ENCODE peak calls at places on chromosomes 12 and 14, in six cellular contexts. Z, V, X, G, U and R are unnamed samples.
A peak's percentile ranks its signal among the peaks of the same experiment; 100 is the strongest.

GRCh38 chr14:103315368-103315911 is 18.6 kb upstream of the EIF5 start:
- DNase-seq in Z (peak; percentile 64), V (no peak), X (no peak), G (no peak), U (no peak), R (no peak)

GRCh38 chr14:76236172-76237130 is 84.7 kb downstream of the GPATCH2L start:
- DNase-seq in Z (peak; percentile 30), V (no peak), X (no peak), G (no peak), U (no peak), R (no peak)

GRCh38 chr12:111066744-111067437 is 146.5 kb upstream of the MYL2 start:
- DNase-seq in Z (no peak), V (no peak), X (no peak), G (no peak), U (no peak), R (no peak)

GRCh38 chr12:46373303-46374182 is 970 bp upstream of the SLC38A2 start:
- DNase-seq in Z (peak; percentile 73), V (peak; percentile 45), X (peak; percentile 82), G (no peak), U (peak; percentile 51), R (peak; percentile 75)

GRCh38 chr12:113879658-113880057 is 86.5 kb downstream of the RBM19 start:
- DNase-seq in Z (no peak), V (no peak), X (no peak), G (no peak), U (no peak), R (no peak)

GRCh38 chr12:29578731-29579130 is 81.2 kb upstream of the OVCH1 start:
- DNase-seq in Z (peak; percentile 62), V (no peak), X (no peak), G (no peak), U (no peak), R (no peak)

GRCh38 chr14:33809456-33809855 is 141.4 kb downstream of the EGLN3 start:
- DNase-seq in Z (no peak), V (no peak), X (no peak), G (no peak), U (no peak), R (no peak)

GRCh38 chr12:124466200-124467128 is 100.9 kb downstream of the NCOR2 start:
- DNase-seq in Z (no peak), V (peak; percentile 96), X (no peak), G (peak; percentile 13), U (no peak), R (no peak)

GRCh38 chr12:22287776-22288621 is 46.5 kb downstream of the ST8SIA1 start:
- DNase-seq in Z (peak; percentile 40), V (peak; percentile 17), X (no peak), G (no peak), U (no peak), R (no peak)

GRCh38 chr12:30882706-30883105 is 43.8 kb upstream of the TSPAN11 start:
- DNase-seq in Z (peak; percentile 14), V (no peak), X (no peak), G (no peak), U (no peak), R (no peak)
- TF ChIP-seq CTCF in Z (no peak), V (no peak), X (no peak), G (no peak), U (no peak), R (no peak)

GRCh38 chr12:76455582-76456345 is 103.8 kb downstream of the OSBPL8 start:
- DNase-seq in Z (peak; percentile 91), V (peak; percentile 16), X (no peak), G (peak; percentile 92), U (no peak), R (no peak)
- TF ChIP-seq CTCF in Z (peak; percentile 53), V (peak; percentile 32), X (peak; percentile 46), G (peak; percentile 86), U (peak; percentile 64), R (peak; percentile 30)

GRCh38 chr14:86038401-86038985 is 508.5 kb downstream of the FLRT2 start:
- DNase-seq in Z (peak; percentile 74), V (peak; percentile 52), X (no peak), G (peak; percentile 23), U (peak; percentile 33), R (peak; percentile 71)
- TF ChIP-seq CTCF in Z (peak; percentile 77), V (peak; percentile 79), X (no peak), G (peak; percentile 83), U (peak; percentile 78), R (peak; percentile 84)

GRCh38 chr14:38056270-38056669 is 151.4 kb upstream of the SSTR1 start:
- DNase-seq in Z (no peak), V (no peak), X (no peak), G (no peak), U (no peak), R (no peak)
- TF ChIP-seq CTCF in Z (no peak), V (no peak), X (no peak), G (peak; percentile 24), U (no peak), R (no peak)

GRCh38 chr12:3035815-3036702 is 41.1 kb upstream of the TSPAN9 start:
- DNase-seq in Z (peak; percentile 32), V (no peak), X (no peak), G (peak; percentile 26), U (no peak), R (no peak)

GRCh38 chr12:3035171-3035570 is 42.0 kb upstream of the TSPAN9 start:
- DNase-seq in Z (peak; percentile 45), V (no peak), X (no peak), G (peak; percentile 5), U (no peak), R (no peak)

GRCh38 chr12:3032770-3033537 is 44.2 kb upstream of the TSPAN9 start:
- DNase-seq in Z (no peak), V (no peak), X (no peak), G (no peak), U (no peak), R (no peak)

GRCh38 chr12:3033538-3033865 is 43.7 kb upstream of the TSPAN9 start:
- DNase-seq in Z (no peak), V (no peak), X (no peak), G (no peak), U (no peak), R (no peak)

GRCh38 chr12:3034067-3034750 is 43.0 kb upstream of the TSPAN9 start:
- DNase-seq in Z (peak; percentile 82), V (peak; percentile 58), X (peak; percentile 76), G (peak; percentile 54), U (peak; percentile 77), R (peak; percentile 85)
- TF ChIP-seq CTCF in Z (peak; percentile 84), V (peak; percentile 55), X (peak; percentile 74), G (peak; percentile 80), U (peak; percentile 91), R (peak; percentile 80)